ENCODE peak calls at places on chromosomes 7 and 10, in six cellular contexts. I is naive thymus-derived CD4-positive, alpha-beta T cell; N is kidney epithelial cell; G is neural progenitor cell; Q is fibroblast of pulmonary artery; P is left ventricle myocardium inferior. O is an unnamed sample.
A peak's percentile ranks its signal among the peaks of the same experiment; 100 is the strongest.

GRCh38 chr10:34811968-34812514 is 3.1 kb downstream of the PARD3 start:
- DNase-seq in G (no peak), P (no peak), Q (peak; percentile 56), I (no peak), N (no peak), O (no peak)

GRCh38 chr7:46933596-46933995 is 648.3 kb downstream of the TNS3 start:
- DNase-seq in P (no peak), Q (peak; percentile 61), I (no peak), N (no peak), G (no peak), O (no peak)

GRCh38 chr7:151745090-151745638 is 131.8 kb downstream of the PRKAG2 start:
- DNase-seq in G (no peak), I (no peak), Q (peak; percentile 61), P (peak; percentile 73), N (peak; percentile 75), O (no peak)

GRCh38 chr10:61760943-61761824 is 98.5 kb downstream of the CABCOCO1 start:
- DNase-seq in G (no peak), N (peak; percentile 61), I (no peak), P (no peak), Q (peak; percentile 50), O (peak; percentile 81)

GRCh38 chr10:126561499-126562208 is 108.8 kb downstream of the C10orf90 start:
- DNase-seq in G (peak; percentile 39), Q (no peak), N (no peak), P (no peak), I (no peak), O (no peak)

GRCh38 chr7:115868369-115868768 is 162.2 kb downstream of the TFEC start:
- DNase-seq in G (peak; percentile 21), I (no peak), P (no peak), N (no peak), Q (no peak), O (no peak)

GRCh38 chr7:3206771-3207191 is 94.3 kb upstream of the SDK1 start:
- DNase-seq in I (no peak), Q (no peak), G (no peak), P (no peak), N (no peak), O (no peak)

GRCh38 chr10:54194768-54195167 is 606.3 kb downstream of the PCDH15 start:
- DNase-seq in N (no peak), G (no peak), P (no peak), Q (no peak), I (no peak), O (no peak)

GRCh38 chr10:104061196-104061595 is 24.5 kb downstream of the COL17A1 start:
- DNase-seq in P (no peak), Q (no peak), N (no peak), I (no peak), G (no peak), O (no peak)

GRCh38 chr7:98034044-98035035 is 44.3 kb upstream of the OCM2 start:
- DNase-seq in G (no peak), I (no peak), N (no peak), Q (no peak), P (no peak), O (no peak)

GRCh38 chr7:79096361-79096805 is 357.1 kb downstream of the MAGI2 start:
- DNase-seq in I (no peak), G (no peak), P (no peak), N (peak; percentile 18), Q (no peak), O (no peak)

GRCh38 chr10:30980951-30981616 is 50.6 kb downstream of the ZNF438 start:
- DNase-seq in Q (peak; percentile 92), G (no peak), N (no peak), I (no peak), P (peak; percentile 53), O (no peak)

GRCh38 chr7:83159731-83160130 is 3.0 kb downstream of the PCLO start:
- DNase-seq in N (no peak), I (no peak), P (no peak), G (no peak), Q (no peak), O (no peak)

GRCh38 chr7:25861704-25862253 is 290.2 kb upstream of the NFE2L3 start:
- DNase-seq in I (no peak), Q (no peak), N (no peak), P (no peak), G (no peak), O (no peak)

GRCh38 chr7:139370943-139371313 is 11.2 kb downstream of the LUC7L2 start:
- DNase-seq in G (no peak), P (no peak), Q (no peak), N (no peak), I (no peak), O (no peak)

GRCh38 chr7:43302211-43302711 is 189.8 kb downstream of the HECW1 start:
- DNase-seq in P (no peak), N (peak; percentile 78), G (no peak), I (no peak), Q (peak; percentile 7), O (no peak)

GRCh38 chr7:36281945-36282727 is 107.5 kb upstream of the ANLN start:
- DNase-seq in P (no peak), I (no peak), Q (no peak), N (no peak), G (no peak), O (no peak)

GRCh38 chr10:42952931-42953683 is 123.8 kb upstream of the RET start:
- DNase-seq in Q (no peak), I (peak; percentile 13), G (no peak), N (no peak), P (no peak), O (no peak)

GRCh38 chr7:45082831-45083331 is 5.9 kb downstream of the NACAD start:
- DNase-seq in I (no peak), G (no peak), Q (no peak), N (no peak), P (no peak), O (no peak)

GRCh38 chr7:122305475-122306319 is 1.1 kb upstream of the FEZF1 start:
- DNase-seq in G (peak; percentile 79), I (no peak), Q (peak; percentile 6), N (no peak), P (no peak), O (no peak)

GRCh38 chr7:27101906-27102577 is 441 bp downstream of the HOXA2 start:
- DNase-seq in Q (no peak), I (no peak), P (no peak), N (no peak), G (peak; percentile 59), O (no peak)
- H3K4me3 ChIP-seq in Q (peak overlapping the region; percentile 8), I (no peak overlapping the region), P (peak overlapping the region; percentile 48), N (peak overlapping the region; percentile 31), G (no peak overlapping the region), O (no peak overlapping the region)

DNA sequence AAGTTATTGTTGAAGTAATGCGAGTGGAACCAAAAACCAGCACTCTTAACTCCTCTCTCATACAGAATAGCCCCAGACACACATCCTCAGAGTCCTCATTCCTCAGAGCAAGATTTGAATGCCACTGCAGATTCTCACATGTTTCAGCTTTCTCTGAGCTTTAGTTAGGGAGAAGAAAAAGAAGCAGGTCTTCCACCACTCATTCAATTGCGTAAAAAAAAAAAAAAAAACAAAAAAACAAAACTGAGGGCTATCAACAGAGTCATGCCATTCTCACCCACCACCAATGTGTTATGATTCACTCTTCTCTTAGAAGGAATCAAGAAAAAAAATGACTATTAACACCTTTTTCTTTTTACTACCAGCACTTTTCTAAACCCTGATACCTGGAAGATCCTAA is 287.7 kb downstream of the IPMK start:
- DNase-seq in N (no peak), I (no peak), P (no peak), G (no peak), Q (no peak), O (no peak)
- H3K4me3 ChIP-seq in N (no peak overlapping the region), I (no peak overlapping the region), P (no peak overlapping the region), G (no peak overlapping the region), Q (no peak overlapping the region), O (no peak overlapping the region)

GRCh38 chr7:39735903-39736302 is 112.5 kb downstream of the RALA start:
- DNase-seq in P (no peak), I (no peak), Q (no peak), G (no peak), N (no peak), O (no peak)

GRCh38 chr7:39732837-39733804 is 109.7 kb downstream of the RALA start:
- DNase-seq in G (peak; percentile 96), Q (peak; percentile 97), P (peak; percentile 96), I (peak; percentile 96), N (peak; percentile 79), O (peak; percentile 86)

GRCh38 chr7:39733881-39734571 is 110.7 kb downstream of the RALA start:
- DNase-seq in N (peak; percentile 85), G (peak; percentile 66), I (no peak), Q (peak; percentile 81), P (no peak), O (no peak)

DNA sequence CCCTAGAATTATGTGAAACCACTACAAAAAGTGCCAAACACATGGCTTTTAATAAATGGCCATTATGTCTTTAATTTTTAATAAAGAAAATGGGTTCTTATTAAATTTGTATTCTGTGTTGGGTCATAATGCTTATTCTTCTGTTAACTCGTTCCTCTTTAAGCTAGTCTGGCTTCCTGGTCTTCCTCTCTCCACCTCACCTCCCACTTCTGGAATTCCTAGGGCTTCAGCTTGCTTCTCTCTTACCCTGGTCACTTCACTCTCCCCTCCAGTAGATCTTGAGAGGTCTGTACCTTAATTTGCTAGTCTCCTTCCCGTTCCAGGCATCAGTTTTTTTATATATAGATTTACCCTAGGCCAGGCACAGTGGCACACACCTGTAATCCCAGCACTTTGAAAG is 111.2 kb downstream of the RALA start:
- DNase-seq in I (no peak), Q (no peak), N (no peak), G (no peak), P (no peak), O (no peak)
- H3K4me3 ChIP-seq in I (no peak overlapping the region), Q (no peak overlapping the region), N (no peak overlapping the region), G (peak overlapping the region; percentile 52), P (peak overlapping the region; percentile 71), O (no peak overlapping the region)

GRCh38 chr7:99899830-99900519 is 19.4 kb downstream of the TRIM4 start:
- DNase-seq in N (no peak), G (no peak), P (no peak), Q (no peak), I (no peak), O (no peak)

GRCh38 chr7:99898836-99899235 is 20.5 kb downstream of the TRIM4 start:
- DNase-seq in N (no peak), I (no peak), P (no peak), Q (no peak), G (no peak), O (no peak)

GRCh38 chr7:99893280-99893679 is 16.4 kb upstream of the OR2AE1 start:
- DNase-seq in N (no peak), G (no peak), P (no peak), I (no peak), Q (no peak), O (no peak)

GRCh38 chr7:99897688-99898357 is 21.0 kb upstream of the OR2AE1 start:
- DNase-seq in I (no peak), N (no peak), G (no peak), P (no peak), Q (no peak), O (no peak)

DNA sequence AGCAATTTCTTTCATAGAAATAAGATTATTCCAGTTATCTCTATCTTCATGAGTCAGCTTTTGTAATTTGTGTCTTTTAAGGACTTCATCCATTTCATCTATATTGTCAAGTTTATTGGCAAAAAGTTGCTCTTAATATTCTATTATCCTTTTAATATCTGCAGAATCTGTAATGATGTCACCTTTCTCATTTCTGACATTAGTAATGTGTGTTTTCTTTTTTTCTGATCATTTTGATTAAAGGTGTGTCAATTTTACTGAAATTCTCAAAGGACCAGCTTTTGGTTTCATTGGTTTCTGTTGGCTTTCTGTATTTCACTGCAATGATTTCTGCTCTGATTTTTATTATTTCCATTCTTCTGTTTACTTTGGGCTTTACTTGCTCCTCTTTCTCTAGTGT is 17.9 kb upstream of the OR2AE1 start:
- DNase-seq in I (no peak), N (no peak), P (no peak), G (no peak), Q (no peak), O (no peak)
- H3K4me3 ChIP-seq in I (no peak overlapping the region), N (no peak overlapping the region), P (no peak overlapping the region), G (no peak overlapping the region), Q (no peak overlapping the region), O (no peak overlapping the region)

GRCh38 chr7:33745934-33746333 is 159.4 kb upstream of the BMPER start:
- DNase-seq in P (no peak), N (no peak), G (no peak), I (no peak), Q (peak; percentile 79), O (no peak)
- H3K4me3 ChIP-seq in P (no peak overlapping the region), N (no peak overlapping the region), G (no peak overlapping the region), I (no peak overlapping the region), Q (no peak overlapping the region), O (no peak overlapping the region)